ENCODE peak calls at places on chromosomes 1 and 21, in four cellular contexts. J is heart left ventricle, S is ovary, C is tibial nerve. L is an unnamed sample. For H3K27me3, the result is how much of the 10 kb centered on the place peaks cover.

GRCh38 chr1:23062271-23062670 is 43.0 kb downstream of the KDM1A start:
- DNase-seq in J (no peak), S (no peak), C (no peak), L (no peak)

GRCh38 chr1:240278082-240278481 is 186.4 kb downstream of the FMN2 start:
- DNase-seq in J (no peak), S (no peak), C (no peak), L (no peak)

GRCh38 chr1:226733876-226734414 is 5.1 kb downstream of the ITPKB start:
- DNase-seq in J (no peak), S (no peak), C (no peak), L (no peak)

GRCh38 chr1:19645544-19646252 is 1.6 kb downstream of the NBL1 start:
- DNase-seq in J (no peak), S (peak), C (no peak), L (no peak)

GRCh38 chr1:241857131-241857530 is 9.1 kb downstream of the EXO1 start:
- DNase-seq in J (no peak), S (no peak), C (no peak), L (peak)

GRCh38 chr1:109151146-109151545 is 37.2 kb downstream of the ELAPOR1 start:
- DNase-seq in J (peak), S (no peak), C (no peak), L (no peak)

GRCh38 chr1:201883786-201884185 is 4.9 kb upstream of the SHISA4 start:
- DNase-seq in J (no peak), S (peak), C (no peak), L (no peak)

GRCh38 chr1:110056284-110056680 is 14.2 kb downstream of the ALX3 start:
- DNase-seq in J (no peak), S (no peak), C (no peak), L (no peak)

GRCh38 chr21:14591277-14591876 is 45.3 kb upstream of the SAMSN1 start:
- DNase-seq in J (no peak), S (no peak), C (no peak), L (no peak)

GRCh38 chr1:145707183-145707867 is at the start of gene PDZK1:
- DNase-seq in J (no peak), S (no peak), C (no peak), L (no peak)

GRCh38 chr1:152783095-152783494 is 3.0 kb upstream of the LCE1E start:
- DNase-seq in J (no peak), S (no peak), C (no peak), L (no peak)

GRCh38 chr1:147895123-147895522 is 7.5 kb upstream of the GJA8 start:
- DNase-seq in J (no peak), S (no peak), C (no peak), L (no peak)

GRCh38 chr1:6248161-6248776 is 4.3 kb downstream of the HES3 start:
- DNase-seq in J (no peak), S (peak), C (no peak), L (no peak)
- H3K27me3 ChIP-seq in J (under half), S (under half), C (half or more), L (under half)

DNA sequence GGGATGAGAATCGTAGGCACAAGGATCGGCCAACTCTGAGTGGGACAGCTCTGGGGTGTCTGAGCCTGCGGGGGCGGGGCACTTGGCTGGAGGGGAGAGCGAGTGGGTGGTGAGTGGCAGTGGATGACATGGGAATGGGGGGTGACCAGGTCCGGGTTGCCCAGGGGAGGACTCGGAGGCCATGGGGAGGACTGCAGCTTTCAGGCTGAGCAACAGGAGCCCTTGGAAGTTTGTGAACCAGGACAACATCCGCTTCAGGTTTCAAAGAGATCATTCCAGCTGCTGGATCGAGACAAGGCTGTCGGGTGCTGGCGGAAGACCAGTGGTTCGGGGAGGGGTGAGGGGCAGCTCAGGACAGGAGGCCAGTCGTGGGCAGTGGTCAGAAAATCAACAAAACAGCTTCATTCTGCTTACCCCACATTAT is 124.4 kb upstream of the IRF2BP2 start:
- DNase-seq in J (no peak), S (no peak), C (no peak), L (no peak)
- TF ChIP-seq CTCF in J (no peak), S (no peak), C (no peak), L (no peak)

GRCh38 chr1:39695011-39695410 is 3.8 kb upstream of the HPCAL4 start:
- DNase-seq in J (no peak), S (no peak), C (no peak), L (no peak)
- H3K27me3 ChIP-seq in J (under half), S (under half), C (half or more), L (half or more)

GRCh38 chr1:193774536-193775323 is 588.3 kb upstream of the B3GALT2 start:
- DNase-seq in J (no peak), S (no peak), C (no peak), L (no peak)
- TF ChIP-seq CTCF in J (no peak), S (no peak), C (no peak), L (no peak)